ENCODE peak calls at places on chromosomes 4 and X, in five cellular contexts. D, Q, N, H and C are unnamed samples.

GRCh38 chr4:165873298-165874071 is 448 bp downstream of the TLL1 start:
- DNase-seq in Q (peak), N (peak), H (peak), D (no peak), C (no peak)

GRCh38 chrX:106730385-106730784 is 3.9 kb downstream of the RNF128 start:
- DNase-seq in Q (no peak), N (no peak), D (no peak), H (no peak), C (no peak)

GRCh38 chrX:70476166-70476933 is 31.7 kb downstream of the DLG3 start:
- DNase-seq in H (no peak), D (no peak), Q (no peak), N (no peak), C (no peak)

GRCh38 chr4:110823251-110823650 is 200.4 kb upstream of the PITX2 start:
- DNase-seq in H (peak), D (no peak), Q (no peak), N (peak), C (no peak)

GRCh38 chr4:8035371-8035780 is 95.7 kb upstream of the AFAP1 start:
- DNase-seq in H (peak), Q (no peak), N (peak), D (no peak), C (no peak)

GRCh38 chr4:7068279-7068842 is 497 bp upstream of the GRPEL1 start:
- DNase-seq in N (no peak), H (no peak), Q (no peak), D (no peak), C (no peak)

GRCh38 chr4:82801910-82802521 is 3.4 kb upstream of the SCD5 start:
- DNase-seq in H (peak), Q (no peak), D (no peak), N (peak), C (no peak)

GRCh38 chr4:112322866-112323265 is 25.7 kb downstream of the ALPK1 start:
- DNase-seq in Q (peak), D (no peak), N (no peak), H (no peak), C (no peak)